ENCODE peak calls at places on chromosome 12, in nine cellular contexts. N is mammary epithelial cell, K is right atrium auricular region, R is fibroblast of mammary gland, Y is glutamatergic neuron, T is WTC11, W is RWPE1, U is lower leg skin, L is heart left ventricle. Z is an unnamed sample.

GRCh38 chr12:116094475-116094874 is 183.0 kb downstream of the MED13L start:
- DNase-seq in N (no peak), K (no peak), R (no peak), Y (no peak), T (no peak), W (no peak), U (no peak), L (no peak), Z (no peak)

GRCh38 chr12:20220339-20220738 is 148.0 kb upstream of the PDE3A start:
- DNase-seq in N (no peak), K (no peak), R (peak; percentile 73), Y (no peak), T (peak; percentile 14), W (peak; percentile 9), U (no peak), L (no peak), Z (no peak)

GRCh38 chr12:45651029-45651428 is 78.5 kb upstream of the ARID2 start:
- DNase-seq in N (no peak), K (no peak), R (no peak), Y (no peak), T (no peak), W (no peak), U (no peak), L (no peak), Z (no peak)

GRCh38 chr12:123242083-123242904 is 9.1 kb downstream of the MTRFR start:
- DNase-seq in N (no peak), K (no peak), R (no peak), Y (no peak), T (no peak), W (no peak), U (no peak), L (no peak), Z (no peak)

GRCh38 chr12:75825686-75826085 is 205.9 kb downstream of the PHLDA1 start:
- DNase-seq in N (peak; percentile 95), K (no peak), R (peak; percentile 95), Y (no peak), T (no peak), W (peak; percentile 67), U (no peak), L (no peak), Z (no peak)

GRCh38 chr12:63915105-63915830 is 70.8 kb downstream of the SRGAP1 start:
- DNase-seq in N (peak; percentile 52), K (no peak), R (peak; percentile 78), Y (no peak), T (no peak), W (peak; percentile 47), U (no peak), L (no peak), Z (no peak)

GRCh38 chr12:95195122-95195521 is 22.1 kb downstream of the FGD6 start:
- DNase-seq in N (no peak), K (no peak), R (no peak), Y (no peak), T (no peak), W (no peak), U (no peak), L (no peak), Z (no peak)

GRCh38 chr12:113136128-113136989 is 798 bp upstream of the RASAL1 start:
- DNase-seq in N (no peak), K (no peak), R (no peak), Y (no peak), T (peak; percentile 43), W (no peak), U (no peak), L (peak; percentile 1), Z (no peak)

GRCh38 chr12:129532707-129533499 is 370.9 kb downstream of the TMEM132D start:
- DNase-seq in N (no peak), K (no peak), R (no peak), Y (no peak), T (no peak), W (no peak), U (no peak), L (no peak), Z (no peak)

GRCh38 chr12:17976202-17976601 is 113.8 kb downstream of the RERGL start:
- DNase-seq in N (peak; percentile 17), K (no peak), R (no peak), Y (peak; percentile 63), T (peak; percentile 65), W (no peak), U (no peak), L (no peak), Z (no peak)

GRCh38 chr12:113475451-113476085 is 3.9 kb upstream of the LHX5 start:
- DNase-seq in N (no peak), K (no peak), R (no peak), Y (peak; percentile 24), T (no peak), W (no peak), U (no peak), L (no peak), Z (no peak)

GRCh38 chr12:89163918-89164317 is 188.4 kb downstream of the DUSP6 start:
- DNase-seq in N (no peak), K (no peak), R (no peak), Y (no peak), T (no peak), W (no peak), U (no peak), L (no peak), Z (no peak)

GRCh38 chr12:9731797-9732196 is 1.1 kb downstream of the CLECL1 start:
- DNase-seq in N (no peak), K (no peak), R (no peak), Y (no peak), T (no peak), W (no peak), U (no peak), L (no peak), Z (no peak)

GRCh38 chr12:113196996-113197395 is 11.5 kb downstream of the RITA1 start:
- DNase-seq in N (peak; percentile 63), K (peak; percentile 82), R (peak; percentile 86), Y (peak; percentile 57), T (peak; percentile 57), W (peak; percentile 91), U (peak; percentile 78), L (peak; percentile 65), Z (no peak)

GRCh38 chr12:94638521-94638920 is 11.8 kb downstream of the TMCC3 start:
- DNase-seq in N (no peak), K (no peak), R (no peak), Y (no peak), T (no peak), W (no peak), U (no peak), L (no peak), Z (no peak)

GRCh38 chr12:57727758-57728395 is 10.7 kb downstream of the AGAP2 start:
- DNase-seq in N (no peak), K (no peak), R (no peak), Y (no peak), T (peak; percentile 68), W (no peak), U (no peak), L (no peak), Z (no peak)

GRCh38 chr12:57726151-57726883 is 12.2 kb downstream of the AGAP2 start:
- DNase-seq in N (peak; percentile 73), K (peak; percentile 70), R (peak; percentile 80), Y (peak; percentile 89), T (peak; percentile 92), W (peak; percentile 89), U (peak; percentile 78), L (peak; percentile 82), Z (no peak)

GRCh38 chr12:57724936-57725740 is 13.4 kb downstream of the AGAP2 start:
- DNase-seq in N (no peak), K (peak; percentile 18), R (no peak), Y (no peak), T (no peak), W (no peak), U (no peak), L (no peak), Z (no peak)

GRCh38 chr12:57725851-57726150 is 12.7 kb downstream of the AGAP2 start:
- DNase-seq in N (no peak), K (no peak), R (no peak), Y (no peak), T (no peak), W (no peak), U (no peak), L (no peak), Z (no peak)

GRCh38 chr12:57726884-57727757 is 11.4 kb downstream of the AGAP2 start:
- DNase-seq in N (no peak), K (no peak), R (peak; percentile 44), Y (peak; percentile 42), T (peak; percentile 47), W (no peak), U (peak; percentile 19), L (peak; percentile 54), Z (no peak)
- TF ChIP-seq CTCF in N (peak; percentile 53), K (no peak), R (peak; percentile 19), Y (no peak), T (no peak), W (no peak), U (no peak), L (peak; percentile 52), Z (peak; percentile 35)

GRCh38 chr12:59407799-59408198 is 188.0 kb upstream of the SLC16A7 start:
- DNase-seq in N (no peak), K (no peak), R (no peak), Y (no peak), T (no peak), W (no peak), U (no peak), L (no peak), Z (no peak)
- TF ChIP-seq CTCF in N (no peak), K (no peak), R (no peak), Y (no peak), T (no peak), W (no peak), U (no peak), L (no peak), Z (no peak)

GRCh38 chr12:3036901-3037600 is 40.1 kb upstream of the TSPAN9 start:
- DNase-seq in N (no peak), K (no peak), R (no peak), Y (no peak), T (no peak), W (no peak), U (no peak), L (peak; percentile 14), Z (no peak)

GRCh38 chr12:3038166-3038565 is 39.0 kb upstream of the TSPAN9 start:
- DNase-seq in N (no peak), K (no peak), R (no peak), Y (no peak), T (no peak), W (no peak), U (no peak), L (peak; percentile 13), Z (no peak)

GRCh38 chr12:3035171-3035570 is 42.0 kb upstream of the TSPAN9 start:
- DNase-seq in N (no peak), K (no peak), R (no peak), Y (no peak), T (no peak), W (no peak), U (no peak), L (peak; percentile 30), Z (no peak)

GRCh38 chr12:3034067-3034750 is 43.0 kb upstream of the TSPAN9 start:
- DNase-seq in N (peak; percentile 46), K (peak; percentile 65), R (peak; percentile 62), Y (peak; percentile 85), T (peak; percentile 89), W (peak; percentile 66), U (no peak), L (peak; percentile 67), Z (no peak)

GRCh38 chr12:3035815-3036702 is 41.1 kb upstream of the TSPAN9 start:
- DNase-seq in N (no peak), K (no peak), R (peak; percentile 30), Y (no peak), T (no peak), W (peak; percentile 13), U (no peak), L (peak; percentile 14), Z (no peak)
- TF ChIP-seq CTCF in N (peak; percentile 32), K (no peak), R (peak; percentile 51), Y (peak; percentile 59), T (peak; percentile 20), W (no peak), U (no peak), L (peak; percentile 45), Z (no peak)

GRCh38 chr12:4039927-4040326 is 166.7 kb upstream of the PARP11 start:
- DNase-seq in N (no peak), K (no peak), R (peak; percentile 28), Y (no peak), T (no peak), W (no peak), U (no peak), L (no peak), Z (no peak)
- TF ChIP-seq CTCF in N (no peak), K (no peak), R (no peak), Y (no peak), T (no peak), W (no peak), U (no peak), L (no peak), Z (no peak)

Z was measured in thoracic aorta.